ENCODE peak calls at places on chromosomes 3 and 15, in four cellular contexts. M is GM12865; W is CD8-positive, alpha-beta T cell; P is A673. I is an unnamed sample.

GRCh38 chr3:69204315-69204957 is 82.0 kb upstream of the LMOD3 start:
- DNase-seq in W (no peak), P (peak), M (peak), I (no peak)

GRCh38 chr3:195913382-195913781 is 5.0 kb upstream of the TNK2 start:
- DNase-seq in M (no peak), P (no peak), W (no peak), I (no peak)

GRCh38 chr15:96746621-96747155 is 416.2 kb downstream of the NR2F2 start:
- DNase-seq in W (no peak), M (no peak), P (peak), I (no peak)

GRCh38 chr15:99955532-99955931 is 222.3 kb upstream of the LYSMD4 start:
- DNase-seq in W (no peak), M (no peak), P (no peak), I (no peak)

GRCh38 chr15:43293402-43293801 is 26.7 kb upstream of the TGM5 start:
- DNase-seq in M (peak), W (peak), P (no peak), I (no peak)

GRCh38 chr3:29064085-29064484 is 216.8 kb upstream of the RBMS3 start:
- DNase-seq in W (no peak), M (peak), P (peak), I (peak)

GRCh38 chr15:99582508-99582960 is 16.8 kb downstream of the MEF2A start:
- DNase-seq in M (no peak), W (no peak), P (peak), I (no peak)

GRCh38 chr3:66073464-66074141 is 34.9 kb upstream of the MAGI1 start:
- DNase-seq in M (no peak), W (no peak), P (no peak), I (peak)

GRCh38 chr15:90201150-90201943 is at the start of gene SEMA4B:
- DNase-seq in M (peak), W (peak), P (peak), I (peak)

GRCh38 chr3:51559266-51559907 is 20.9 kb downstream of the RAD54L2 start:
- DNase-seq in M (no peak), W (no peak), P (peak), I (peak)

GRCh38 chr3:144437989-144438388 is 466.4 kb downstream of the DIPK2A start:
- DNase-seq in P (no peak), W (no peak), M (peak), I (peak)

GRCh38 chr3:53744351-53744750 is 101.9 kb downstream of the CHDH start:
- DNase-seq in W (no peak), M (no peak), P (no peak), I (no peak)

GRCh38 chr3:72270072-72270611 is 485.2 kb upstream of the PROK2 start:
- DNase-seq in P (peak), M (peak), W (no peak), I (no peak)

GRCh38 chr3:39383190-39383912 is at the start of gene SLC25A38:
- DNase-seq in P (peak), M (peak), W (peak), I (peak)

GRCh38 chr15:68439506-68439905 is 7.5 kb upstream of the ITGA11 start:
- DNase-seq in W (no peak), P (no peak), M (no peak), I (no peak)

GRCh38 chr3:32132706-32133105 is 26.3 kb downstream of the GPD1L start:
- DNase-seq in M (no peak), W (no peak), P (no peak), I (no peak)

GRCh38 chr3:193822492-193823220 is 229.6 kb downstream of the OPA1 start:
- DNase-seq in M (no peak), W (no peak), P (no peak), I (peak)

GRCh38 chr3:115512565-115513410 is 110.5 kb upstream of the GAP43 start:
- DNase-seq in P (peak), W (no peak), M (peak), I (peak)

GRCh38 chr3:98013428-98014349 is 21.4 kb downstream of the GABRR3 start:
- DNase-seq in M (no peak), W (no peak), P (peak), I (no peak)

GRCh38 chr3:13954266-13954665 is 74.4 kb upstream of the WNT7A start:
- DNase-seq in W (no peak), P (no peak), M (no peak), I (no peak)

GRCh38 chr3:128875556-128876120 is 3.8 kb upstream of the ACAD9 start:
- DNase-seq in W (peak), P (peak), M (peak), I (peak)

GRCh38 chr3:53229606-53230005 is 26.2 kb downstream of the TKT start:
- DNase-seq in M (no peak), P (no peak), W (no peak), I (no peak)

GRCh38 chr3:134291300-134292254 is 40.9 kb upstream of the RYK start:
- DNase-seq in M (no peak), W (no peak), P (peak), I (no peak)

GRCh38 chr3:126154391-126155279 is 25.8 kb downstream of the ALDH1L1 start:
- DNase-seq in M (no peak), W (no peak), P (no peak), I (no peak)

GRCh38 chr15:80480909-80481308 is 76.7 kb downstream of the ARNT2 start:
- DNase-seq in M (no peak), P (no peak), W (no peak), I (peak)

GRCh38 chr15:49832421-49832980 is 211.7 kb downstream of the DTWD1 start:
- DNase-seq in P (no peak), M (peak), W (no peak), I (no peak)

GRCh38 chr3:129432036-129432435 is 3.6 kb upstream of the EFCAB12 start:
- DNase-seq in W (no peak), P (no peak), M (no peak), I (no peak)

GRCh38 chr3:43726511-43726910 is 35.8 kb downstream of the ABHD5 start:
- DNase-seq in M (no peak), W (no peak), P (no peak), I (no peak)

GRCh38 chr15:70334286-70334685 is 236.6 kb upstream of the TLE3 start:
- DNase-seq in M (no peak), W (no peak), P (no peak), I (no peak)

GRCh38 chr3:177035678-177036077 is 161.6 kb downstream of the TBL1XR1 start:
- DNase-seq in M (no peak), W (no peak), P (no peak), I (no peak)

GRCh38 chr3:69729350-69729919 is 9.8 kb upstream of the MITF start:
- DNase-seq in P (no peak), W (no peak), M (no peak), I (no peak)

GRCh38 chr3:179687967-179688535 is 35.2 kb downstream of the USP13 start:
- DNase-seq in P (no peak), W (no peak), M (no peak), I (no peak)

GRCh38 chr3:160929595-160929994 is 173.6 kb downstream of the PPM1L start:
- DNase-seq in P (no peak), W (no peak), M (no peak), I (peak)

GRCh38 chr3:95168526-95168925 is 1105.7 kb downstream of the NSUN3 start:
- DNase-seq in W (no peak), M (no peak), P (no peak), I (no peak)

GRCh38 chr3:106542101-106542769 is 673.4 kb upstream of the CBLB start:
- DNase-seq in W (no peak), M (no peak), P (no peak), I (no peak)

GRCh38 chr3:183698760-183699159 is 1.2 kb downstream of the YEATS2 start:
- DNase-seq in M (peak), P (peak), W (no peak), I (no peak)

GRCh38 chr3:183697610-183698317 is at the start of gene YEATS2:
- DNase-seq in P (peak), W (peak), M (peak), I (peak)

GRCh38 chr3:183698318-183698731 is 728 bp downstream of the YEATS2 start:
- DNase-seq in P (no peak), M (peak), W (peak), I (peak)

GRCh38 chr3:183697123-183697609 is 431 bp upstream of the YEATS2 start:
- DNase-seq in W (no peak), P (no peak), M (no peak), I (no peak)

GRCh38 chr3:183699238-183699947 is 1.8 kb downstream of the YEATS2 start:
- DNase-seq in W (no peak), M (peak), P (no peak), I (no peak)
- H3K4me3 ChIP-seq in W (peak), M (peak), P (peak), I (peak)

GRCh38 chr3:73719413-73719831 is 94.7 kb upstream of the PDZRN3 start:
- DNase-seq in M (peak), W (no peak), P (no peak), I (no peak)

GRCh38 chr3:73716418-73716817 is 91.7 kb upstream of the PDZRN3 start:
- DNase-seq in M (no peak), W (no peak), P (no peak), I (no peak)

GRCh38 chr3:73718326-73719110 is 93.8 kb upstream of the PDZRN3 start:
- DNase-seq in P (no peak), M (peak), W (no peak), I (no peak)

GRCh38 chr3:73723596-73723995 is 98.9 kb upstream of the PDZRN3 start:
- DNase-seq in M (no peak), W (no peak), P (no peak), I (peak)

DNA sequence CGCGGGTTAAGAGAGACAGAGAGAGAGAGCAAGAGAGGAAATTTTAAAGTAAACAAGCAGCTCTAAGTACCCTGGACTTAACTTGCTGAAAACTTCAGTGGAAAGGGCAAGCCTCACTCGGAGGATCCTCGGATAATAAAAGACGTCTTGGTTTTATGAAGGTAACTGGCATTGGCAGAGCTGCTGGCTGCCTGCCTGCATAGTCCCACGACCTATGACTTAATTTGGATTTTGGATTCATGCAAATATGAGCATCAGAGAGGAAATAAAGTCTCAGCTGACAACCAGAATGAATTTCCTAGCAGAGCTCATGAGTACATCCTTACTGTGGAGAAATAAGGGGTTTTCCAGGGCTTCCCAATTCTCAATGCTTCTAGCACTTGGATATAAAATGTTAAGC is 95.1 kb upstream of the PDZRN3 start:
- DNase-seq in P (no peak), M (no peak), W (no peak), I (no peak)
- H3K4me3 ChIP-seq in P (no peak), M (no peak), W (no peak), I (no peak)

DNA sequence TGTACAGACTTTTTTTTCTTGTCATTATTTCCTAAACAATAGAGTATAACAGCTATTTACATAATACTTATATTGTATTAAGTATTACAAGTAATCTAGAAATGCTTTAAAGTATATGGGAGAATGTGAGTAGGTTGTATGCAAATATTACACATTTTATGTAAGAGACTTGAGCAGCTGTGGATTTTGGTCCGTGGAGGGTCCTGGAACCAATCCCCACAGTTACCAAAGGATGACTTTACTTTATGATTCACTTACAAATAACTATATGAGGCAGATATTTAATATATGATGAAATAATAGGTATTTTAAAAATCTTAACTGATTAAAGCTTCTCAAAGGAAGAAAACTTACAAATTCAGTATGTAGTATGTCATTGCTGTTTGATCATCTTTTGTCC is 56.3 kb downstream of the PPP2R3A start:
- DNase-seq in W (no peak), P (no peak), M (no peak), I (no peak)
- H3K4me3 ChIP-seq in W (no peak), P (no peak), M (no peak), I (no peak)

GRCh38 chr3:57165637-57166036 is 484 bp upstream of the IL17RD start:
- DNase-seq in P (no peak), M (no peak), W (no peak), I (no peak)

GRCh38 chr3:57164606-57165573 is at the start of gene IL17RD:
- DNase-seq in M (peak), P (peak), W (peak), I (peak)

GRCh38 chr3:57161915-57162314 is 3.2 kb downstream of the IL17RD start:
- DNase-seq in W (no peak), P (no peak), M (no peak), I (no peak)

GRCh38 chr3:57164217-57164605 is 942 bp downstream of the IL17RD start:
- DNase-seq in W (peak), P (no peak), M (no peak), I (peak)

GRCh38 chr3:57163751-57164150 is 1.4 kb downstream of the IL17RD start:
- DNase-seq in W (no peak), M (no peak), P (no peak), I (no peak)
- H3K4me3 ChIP-seq in W (no peak), M (no peak), P (no peak), I (peak)

I was measured in SJCRH30.